ENCODE peak calls at places on chromosomes 11 and 22, in seven cellular contexts. U is heart left ventricle, Z is SK-N-SH, H is fibroblast of lung, K is lower lobe of right lung, F is psoas muscle, G is left lung. L is an unnamed sample.

GRCh38 chr11:61270354-61271070 is 24.6 kb downstream of the VWCE start:
- DNase-seq in U (no peak), Z (no peak), H (peak; percentile 47), K (no peak), F (no peak), G (no peak), L (no peak)

GRCh38 chr11:20611445-20611844 is 12.0 kb downstream of the SLC6A5 start:
- DNase-seq in U (no peak), Z (no peak), H (no peak), K (no peak), F (no peak), G (no peak), L (no peak)

GRCh38 chr11:83284501-83285051 is 1.6 kb downstream of the CCDC90B start:
- DNase-seq in U (no peak), Z (no peak), H (no peak), K (no peak), F (no peak), G (no peak), L (no peak)

GRCh38 chr11:10373340-10373739 is 68.5 kb downstream of the ADM start:
- DNase-seq in U (no peak), Z (no peak), H (peak; percentile 54), K (no peak), F (no peak), G (no peak), L (no peak)

GRCh38 chr11:28715726-28716125 is 607.5 kb downstream of the METTL15 start:
- DNase-seq in U (no peak), Z (no peak), H (no peak), K (no peak), F (no peak), G (no peak), L (no peak)

GRCh38 chr11:74256370-74257133 is 54.9 kb downstream of the P4HA3 start:
- DNase-seq in U (no peak), Z (no peak), H (no peak), K (no peak), F (no peak), G (no peak), L (no peak)

GRCh38 chr22:45211435-45211834 is 29.3 kb downstream of the KIAA0930 start:
- DNase-seq in U (no peak), Z (no peak), H (no peak), K (no peak), F (no peak), G (no peak), L (no peak)

GRCh38 chr11:44112083-44112865 is 16.8 kb downstream of the EXT2 start:
- DNase-seq in U (peak; percentile 66), Z (peak; percentile 58), H (peak; percentile 58), K (no peak), F (peak; percentile 52), G (no peak), L (peak; percentile 37)

GRCh38 chr11:5521540-5521939 is 5.0 kb upstream of the UBQLNL start:
- DNase-seq in U (no peak), Z (no peak), H (no peak), K (no peak), F (no peak), G (no peak), L (no peak)

GRCh38 chr11:64601605-64602465 is 10.8 kb downstream of the SLC22A12 start:
- DNase-seq in U (no peak), Z (peak; percentile 41), H (no peak), K (no peak), F (no peak), G (peak; percentile 54), L (no peak)

GRCh38 chr11:2399488-2400068 is 972 bp upstream of the TSSC4 start:
- DNase-seq in U (no peak), Z (no peak), H (peak; percentile 4), K (no peak), F (no peak), G (no peak), L (no peak)

GRCh38 chr11:109644158-109644557 is 222.2 kb downstream of the C11orf87 start:
- DNase-seq in U (peak; percentile 55), Z (peak; percentile 55), H (no peak), K (no peak), F (no peak), G (no peak), L (peak; percentile 5)

GRCh38 chr11:19237381-19237780 is 3.4 kb downstream of the E2F8 start:
- DNase-seq in U (no peak), Z (no peak), H (no peak), K (no peak), F (no peak), G (no peak), L (no peak)

GRCh38 chr22:44811141-44811540 is 58.8 kb downstream of the ARHGAP8 start:
- DNase-seq in U (no peak), Z (no peak), H (no peak), K (no peak), F (no peak), G (peak; percentile 32), L (no peak)

GRCh38 chr11:2940166-2940929 is 11.1 kb upstream of the PHLDA2 start:
- DNase-seq in U (peak; percentile 85), Z (peak; percentile 30), H (no peak), K (peak; percentile 71), F (peak; percentile 55), G (peak; percentile 88), L (no peak)

GRCh38 chr11:119206512-119207299 is 567 bp downstream of the CBL start:
- DNase-seq in U (peak; percentile 67), Z (peak; percentile 81), H (no peak), K (peak; percentile 83), F (peak; percentile 66), G (peak; percentile 91), L (no peak)

GRCh38 chr11:118643995-118644345 is 35.5 kb downstream of the TREH start:
- DNase-seq in U (no peak), Z (no peak), H (no peak), K (no peak), F (no peak), G (peak; percentile 30), L (no peak)

GRCh38 chr11:14458377-14458776 is 41.2 kb downstream of the COPB1 start:
- DNase-seq in U (no peak), Z (no peak), H (no peak), K (no peak), F (no peak), G (no peak), L (no peak)

GRCh38 chr11:74678591-74679512 is 52.4 kb downstream of the CHRDL2 start:
- DNase-seq in U (peak; percentile 57), Z (no peak), H (no peak), K (no peak), F (no peak), G (no peak), L (no peak)

GRCh38 chr22:42190274-42190673 is 59.7 kb upstream of the CYP2D6 start:
- DNase-seq in U (no peak), Z (no peak), H (no peak), K (no peak), F (no peak), G (no peak), L (no peak)

GRCh38 chr11:125358254-125358840 is 137.7 kb downstream of the FEZ1 start:
- DNase-seq in U (no peak), Z (no peak), H (peak; percentile 57), K (no peak), F (no peak), G (peak; percentile 23), L (no peak)

GRCh38 chr11:83924987-83925542 is 638.9 kb upstream of the CCDC90B start:
- DNase-seq in U (no peak), Z (no peak), H (no peak), K (no peak), F (no peak), G (no peak), L (no peak)

GRCh38 chr11:33976351-33977199 is 75.0 kb upstream of the CAPRIN1 start:
- DNase-seq in U (no peak), Z (no peak), H (peak; percentile 47), K (no peak), F (no peak), G (no peak), L (no peak)

GRCh38 chr11:80899381-80899780 is 1458.6 kb upstream of the TENM4 start:
- DNase-seq in U (no peak), Z (no peak), H (peak; percentile 87), K (no peak), F (no peak), G (no peak), L (no peak)

GRCh38 chr22:35685731-35686130 is 31.9 kb upstream of the APOL5 start:
- DNase-seq in U (no peak), Z (no peak), H (no peak), K (no peak), F (no peak), G (no peak), L (no peak)

GRCh38 chr11:107006076-107006833 is 12.0 kb downstream of the GUCY1A2 start:
- DNase-seq in U (no peak), Z (no peak), H (no peak), K (no peak), F (no peak), G (no peak), L (no peak)

GRCh38 chr11:18802381-18803257 is 11.0 kb upstream of the PTPN5 start:
- DNase-seq in U (no peak), Z (peak; percentile 62), H (peak; percentile 76), K (no peak), F (no peak), G (no peak), L (peak; percentile 46)

GRCh38 chr22:19757140-19757984 is 3.2 kb upstream of the TBX1 start:
- DNase-seq in U (no peak), Z (no peak), H (no peak), K (no peak), F (no peak), G (no peak), L (no peak)

GRCh38 chr22:25359601-25360261 is 140.3 kb downstream of the CRYBB2 start:
- DNase-seq in U (no peak), Z (no peak), H (no peak), K (no peak), F (no peak), G (peak; percentile 74), L (no peak)

GRCh38 chr11:36792870-36793541 is 195.0 kb upstream of the RAG2 start:
- DNase-seq in U (no peak), Z (no peak), H (peak; percentile 12), K (no peak), F (no peak), G (no peak), L (no peak)

GRCh38 chr22:18109410-18110193 is 1.0 kb upstream of the TUBA8 start:
- DNase-seq in U (no peak), Z (no peak), H (no peak), K (no peak), F (no peak), G (no peak), L (no peak)
- H3K4me3 ChIP-seq in U (peak overlapping the region; percentile 62), Z (peak overlapping the region; percentile 39), H (no peak overlapping the region), K (peak overlapping the region; percentile 54), F (peak overlapping the region; percentile 84), G (no peak overlapping the region), L (no peak overlapping the region)

GRCh38 chr22:22049684-22050083 is 67.1 kb upstream of the TOP3B start:
- DNase-seq in U (no peak), Z (no peak), H (no peak), K (no peak), F (no peak), G (no peak), L (no peak)
- H3K4me3 ChIP-seq in U (no peak overlapping the region), Z (no peak overlapping the region), H (no peak overlapping the region), K (no peak overlapping the region), F (no peak overlapping the region), G (no peak overlapping the region), L (no peak overlapping the region)

GRCh38 chr22:31210830-31211503 is 1.1 kb upstream of the LIMK2 start:
- DNase-seq in U (peak; percentile 60), Z (no peak), H (no peak), K (no peak), F (no peak), G (no peak), L (no peak)
- H3K4me3 ChIP-seq in U (no peak overlapping the region), Z (no peak overlapping the region), H (no peak overlapping the region), K (peak overlapping the region; percentile 73), F (peak overlapping the region; percentile 96), G (no peak overlapping the region), L (no peak overlapping the region)

GRCh38 chr22:47110817-47111443 is 348.5 kb downstream of the TBC1D22A start:
- DNase-seq in U (no peak), Z (no peak), H (peak; percentile 65), K (no peak), F (no peak), G (no peak), L (no peak)
- H3K4me3 ChIP-seq in U (no peak overlapping the region), Z (no peak overlapping the region), H (no peak overlapping the region), K (no peak overlapping the region), F (no peak overlapping the region), G (no peak overlapping the region), L (no peak overlapping the region)